ENCODE peak calls at places on chromosomes 4 and X, in eight cellular contexts. N is OCI-LY7, K is choroid plexus epithelial cell, T is cardiac muscle cell, W is upper lobe of right lung, F is dorsolateral prefrontal cortex, U is astrocyte of the spinal cord, D is lower lobe of right lung. L is an unnamed sample.

GRCh38 chr4:3041192-3042142 is 32.9 kb downstream of the HTT-AS start:
- DNase-seq in N (peak), K (peak), T (peak), W (peak), F (peak), U (peak), D (peak), L (peak)

GRCh38 chr4:1409806-1410425 is 3.7 kb upstream of the NKX1-1 start:
- DNase-seq in N (no peak), K (no peak), T (no peak), W (peak), F (no peak), U (no peak), D (peak), L (no peak)

GRCh38 chr4:92050875-92051274 is 252.9 kb upstream of the GRID2 start:
- DNase-seq in N (no peak), K (no peak), T (no peak), W (no peak), F (no peak), U (no peak), D (peak), L (no peak)

GRCh38 chr4:101232074-101232776 is 115.1 kb downstream of the PPP3CA start:
- DNase-seq in N (no peak), K (peak), T (peak), W (no peak), F (no peak), U (peak), D (no peak), L (peak)

GRCh38 chr4:155578219-155578618 is 88.4 kb upstream of the GUCY1A1 start:
- DNase-seq in N (no peak), K (peak), T (peak), W (no peak), F (no peak), U (no peak), D (no peak), L (peak)

GRCh38 chr4:23235613-23236390 is 543.1 kb downstream of the GBA3 start:
- DNase-seq in N (no peak), K (no peak), T (peak), W (no peak), F (no peak), U (no peak), D (no peak), L (no peak)

GRCh38 chr4:107167051-107167450 is 130.9 kb upstream of the DKK2 start:
- DNase-seq in N (no peak), K (no peak), T (no peak), W (no peak), F (no peak), U (no peak), D (no peak), L (no peak)

GRCh38 chrX:22177950-22178349 is 94.8 kb upstream of the CBLL2 start:
- DNase-seq in N (no peak), K (no peak), T (no peak), W (no peak), F (no peak), U (no peak), D (no peak), L (peak)

GRCh38 chr4:42638993-42639392 is 17.9 kb downstream of the ATP8A1 start:
- DNase-seq in N (peak), K (no peak), T (no peak), W (no peak), F (no peak), U (no peak), D (no peak), L (no peak)

GRCh38 chrX:16112428-16112827 is 10.9 kb upstream of the GRPR start:
- DNase-seq in N (peak), K (peak), T (no peak), W (no peak), F (no peak), U (no peak), D (no peak), L (no peak)

GRCh38 chrX:41499195-41499594 is 52.1 kb downstream of the NYX start:
- DNase-seq in N (no peak), K (no peak), T (no peak), W (no peak), F (no peak), U (no peak), D (no peak), L (no peak)

GRCh38 chr4:116829187-116829586 is 256.2 kb downstream of the TRAM1L1 start:
- DNase-seq in N (no peak), K (no peak), T (no peak), W (no peak), F (no peak), U (no peak), D (no peak), L (no peak)

GRCh38 chrX:104565791-104566687 is at the start of gene IL1RAPL2:
- DNase-seq in N (no peak), K (peak), T (peak), W (peak), F (peak), U (peak), D (peak), L (no peak)

GRCh38 chr4:108738307-108738706 is 24.5 kb downstream of the ETNPPL start:
- DNase-seq in N (no peak), K (peak), T (peak), W (no peak), F (no peak), U (no peak), D (no peak), L (no peak)

GRCh38 chrX:386239-386767 is 404 bp downstream of the PPP2R3B start:
- DNase-seq in N (peak), K (no peak), T (no peak), W (no peak), F (no peak), U (no peak), D (no peak), L (no peak)

GRCh38 chr4:152109585-152110509 is 349.0 kb upstream of the GATB start:
- DNase-seq in N (no peak), K (peak), T (peak), W (no peak), F (no peak), U (peak), D (no peak), L (peak)

GRCh38 chr4:151950993-151951726 is 190.4 kb upstream of the GATB start:
- DNase-seq in N (no peak), K (no peak), T (no peak), W (no peak), F (no peak), U (no peak), D (no peak), L (no peak)

GRCh38 chrX:70168238-70169188 is 8.8 kb upstream of the DGAT2L6 start:
- DNase-seq in N (peak), K (peak), T (peak), W (no peak), F (no peak), U (peak), D (no peak), L (peak)

GRCh38 chr4:101885574-101885973 is 95.0 kb downstream of the BANK1 start:
- DNase-seq in N (no peak), K (no peak), T (peak), W (no peak), F (no peak), U (no peak), D (no peak), L (no peak)

GRCh38 chr4:70721747-70722146 is at the start of gene RUFY3:
- DNase-seq in N (no peak), K (peak), T (peak), W (no peak), F (peak), U (peak), D (no peak), L (peak)

GRCh38 chrX:14028473-14028872 is 1.2 kb downstream of the GEMIN8 start:
- DNase-seq in N (peak), K (no peak), T (no peak), W (no peak), F (no peak), U (no peak), D (no peak), L (no peak)
- H3K4me3 ChIP-seq in N (peak), K (no peak), T (peak), W (peak), F (peak), U (peak), D (peak), L (peak)

GRCh38 chr4:32460972-32461371 is 1740.8 kb downstream of the PCDH7 start:
- DNase-seq in N (no peak), K (no peak), T (no peak), W (no peak), F (no peak), U (no peak), D (no peak), L (no peak)

GRCh38 chr4:32462944-32463343 is 1742.8 kb downstream of the PCDH7 start:
- DNase-seq in N (peak), K (peak), T (peak), W (no peak), F (no peak), U (peak), D (no peak), L (peak)
- TF ChIP-seq CTCF in N (peak), K (peak), T (peak), W (peak), F (no peak), U (peak), D (peak), L (peak)

GRCh38 chrX:12891167-12891566 is 15.3 kb upstream of the TLR8 start:
- DNase-seq in N (no peak), K (no peak), T (no peak), W (no peak), F (no peak), U (no peak), D (no peak), L (no peak)
- H3K4me3 ChIP-seq in N (peak), K (no peak), T (no peak), W (no peak), F (no peak), U (no peak), D (no peak), L (no peak)

GRCh38 chrX:40012800-40013682 is 84.7 kb downstream of the BCOR start:
- DNase-seq in N (peak), K (peak), T (peak), W (peak), F (no peak), U (peak), D (peak), L (peak)
- TF ChIP-seq CTCF in N (no peak), K (no peak), T (no peak), W (no peak), F (no peak), U (no peak), D (no peak), L (no peak)

DNA sequence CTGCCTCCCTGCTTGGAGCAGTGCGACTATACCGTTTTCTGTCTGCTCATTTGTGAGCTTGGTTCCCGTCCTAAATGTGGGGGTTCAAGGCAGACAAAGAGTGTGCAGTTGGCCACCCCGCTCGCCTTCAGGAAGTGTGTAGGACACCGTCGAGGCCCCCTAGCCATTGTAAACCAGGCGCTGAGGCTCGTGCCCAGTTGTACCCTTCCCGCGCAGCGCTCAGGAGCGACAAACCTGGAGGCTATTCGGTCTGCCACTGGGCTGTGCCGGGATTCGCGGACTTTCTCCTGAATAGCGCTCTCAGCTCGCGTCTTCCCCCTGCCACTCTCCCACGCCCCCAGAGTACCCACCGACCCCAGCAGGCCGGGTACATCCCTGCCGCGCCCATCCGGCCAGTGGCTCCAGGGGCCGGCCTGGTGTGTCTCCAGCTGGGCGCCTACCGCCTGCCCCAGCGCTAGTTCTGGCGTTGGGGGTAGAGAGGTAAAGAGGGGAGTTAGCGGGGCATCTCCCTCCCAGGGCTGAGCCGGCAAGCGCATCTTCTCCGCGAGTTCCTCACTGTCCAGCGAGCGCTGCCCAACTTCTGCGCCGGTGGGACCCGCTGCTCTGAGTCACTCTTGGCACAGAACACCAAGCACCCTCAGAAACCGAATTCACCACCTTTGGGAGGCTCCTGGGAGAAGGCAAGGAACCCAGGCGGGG is 880 bp upstream of the LONRF3 start:
- DNase-seq in N (no peak), K (no peak), T (no peak), W (peak), F (no peak), U (no peak), D (peak), L (no peak)
- H3K4me3 ChIP-seq in N (no peak), K (no peak), T (no peak), W (peak), F (peak), U (no peak), D (peak), L (no peak)

GRCh38 chrX:24149346-24150050 is at the start of gene ZFX:
- DNase-seq in N (peak), K (peak), T (peak), W (peak), F (no peak), U (peak), D (peak), L (peak)
- TF ChIP-seq CTCF in N (no peak), K (no peak), T (no peak), W (no peak), F (peak), U (peak), D (no peak), L (no peak)

GRCh38 chrX:154484255-154485149 is 1.9 kb downstream of the UBL4A start:
- DNase-seq in N (no peak), K (no peak), T (no peak), W (peak), F (no peak), U (no peak), D (no peak), L (no peak)
- H3K4me3 ChIP-seq in N (peak), K (no peak), T (no peak), W (no peak), F (peak), U (no peak), D (no peak), L (no peak)

DNA sequence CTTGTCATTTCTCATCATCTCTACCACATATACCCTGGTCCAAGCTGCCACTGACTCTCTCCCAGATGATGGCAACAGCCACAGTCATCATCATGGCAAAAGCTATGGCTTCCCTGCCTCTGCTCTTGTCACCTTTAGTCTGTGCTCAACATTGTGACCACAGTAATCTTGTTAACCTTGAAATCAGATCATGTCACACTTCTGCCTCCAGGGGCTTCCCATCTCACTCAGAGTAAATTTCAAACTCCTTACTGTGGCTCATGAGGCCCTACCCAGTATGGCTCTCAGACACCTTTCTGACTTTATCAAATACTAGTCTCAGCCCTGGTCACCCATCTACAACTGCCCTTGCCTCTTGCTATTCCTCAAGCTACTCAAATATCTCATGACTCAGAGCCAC is 41.2 kb upstream of the STIM2 start:
- DNase-seq in N (peak), K (no peak), T (no peak), W (no peak), F (no peak), U (no peak), D (no peak), L (no peak)
- TF ChIP-seq CTCF in N (peak), K (no peak), T (no peak), W (no peak), F (no peak), U (no peak), D (no peak), L (no peak)

GRCh38 chr4:153346031-153346430 is 1.5 kb downstream of the MND1 start:
- DNase-seq in N (peak), K (no peak), T (no peak), W (no peak), F (no peak), U (no peak), D (no peak), L (no peak)

GRCh38 chr4:153347117-153347516 is 2.6 kb downstream of the MND1 start:
- DNase-seq in N (peak), K (no peak), T (no peak), W (no peak), F (no peak), U (no peak), D (no peak), L (no peak)

GRCh38 chr4:153345011-153345981 is 808 bp downstream of the MND1 start:
- DNase-seq in N (peak), K (peak), T (peak), W (peak), F (peak), U (peak), D (peak), L (peak)

GRCh38 chr4:153348006-153348405 is 3.5 kb downstream of the MND1 start:
- DNase-seq in N (peak), K (peak), T (no peak), W (no peak), F (no peak), U (peak), D (no peak), L (no peak)

GRCh38 chr4:153346563-153346962 is 2.1 kb downstream of the MND1 start:
- DNase-seq in N (peak), K (peak), T (peak), W (no peak), F (no peak), U (no peak), D (no peak), L (peak)
- H3K4me3 ChIP-seq in N (peak), K (no peak), T (no peak), W (no peak), F (no peak), U (no peak), D (no peak), L (no peak)

L was measured in fibroblast of the aortic adventitia.